ENCODE peak calls at places on chromosomes 2 and 18, in five cellular contexts. Y, J, M, T and Q are unnamed samples.

GRCh38 chr2:111029135-111029927 is 91.4 kb upstream of the BCL2L11 start:
- DNase-seq in Y (no peak), J (no peak), M (no peak), T (no peak), Q (peak; percentile 69)

GRCh38 chr2:30475542-30475941 is 28.5 kb downstream of the LCLAT1 start:
- DNase-seq in Y (no peak), J (no peak), M (no peak), T (no peak), Q (no peak)

GRCh38 chr18:48612917-48613316 is 74.1 kb downstream of the CTIF start:
- DNase-seq in Y (no peak), J (no peak), M (no peak), T (no peak), Q (no peak)

GRCh38 chr2:41791523-41791922 is 256.3 kb upstream of the PKDCC start:
- DNase-seq in Y (no peak), J (peak; percentile 22), M (peak; percentile 20), T (no peak), Q (no peak)

GRCh38 chr2:8378016-8378810 is 303.6 kb upstream of the ID2 start:
- DNase-seq in Y (no peak), J (no peak), M (peak; percentile 79), T (no peak), Q (no peak)

GRCh38 chr18:36177913-36178312 is 9.4 kb upstream of the MOCOS start:
- DNase-seq in Y (no peak), J (no peak), M (no peak), T (no peak), Q (no peak)

GRCh38 chr2:162888641-162889040 is 50.1 kb upstream of the KCNH7 start:
- DNase-seq in Y (no peak), J (no peak), M (no peak), T (no peak), Q (no peak)

GRCh38 chr18:56652802-56653201 is 1.6 kb downstream of the WDR7 start:
- DNase-seq in Y (no peak), J (no peak), M (no peak), T (no peak), Q (no peak)

GRCh38 chr2:36356199-36356989 is 816 bp downstream of the CRIM1 start:
- DNase-seq in Y (peak; percentile 84), J (no peak), M (no peak), T (peak; percentile 48), Q (peak; percentile 91)

GRCh38 chr2:206390181-206390580 is 53.2 kb upstream of the ADAM23 start:
- DNase-seq in Y (no peak), J (no peak), M (no peak), T (no peak), Q (no peak)

GRCh38 chr2:112481528-112482228 is at the start of gene TTL:
- DNase-seq in Y (peak; percentile 78), J (peak; percentile 53), M (peak; percentile 59), T (peak; percentile 68), Q (peak; percentile 82)

GRCh38 chr2:58042486-58042970 is 4.1 kb upstream of the VRK2 start:
- DNase-seq in Y (no peak), J (no peak), M (peak; percentile 95), T (no peak), Q (no peak)

GRCh38 chr2:34747643-34748042 is 1148.5 kb upstream of the FAM98A start:
- DNase-seq in Y (no peak), J (no peak), M (no peak), T (no peak), Q (no peak)

GRCh38 chr2:186599186-186599778 is 9.4 kb downstream of the ITGAV start:
- DNase-seq in Y (no peak), J (no peak), M (no peak), T (no peak), Q (no peak)

GRCh38 chr18:73407506-73407905 is 539.7 kb upstream of the NETO1 start:
- DNase-seq in Y (no peak), J (no peak), M (no peak), T (no peak), Q (no peak)

GRCh38 chr18:58315739-58316215 is 271.8 kb downstream of the NEDD4L start:
- DNase-seq in Y (no peak), J (no peak), M (peak; percentile 93), T (no peak), Q (peak; percentile 46)

GRCh38 chr2:26685943-26686839 is 6.3 kb upstream of the KCNK3 start:
- DNase-seq in Y (no peak), J (no peak), M (no peak), T (no peak), Q (no peak)

GRCh38 chr2:176891857-176892256 is 320.7 kb upstream of the HNRNPA3 start:
- DNase-seq in Y (no peak), J (no peak), M (no peak), T (no peak), Q (no peak)

GRCh38 chr2:181077128-181077709 is 96.8 kb downstream of the UBE2E3 start:
- DNase-seq in Y (no peak), J (no peak), M (peak; percentile 60), T (no peak), Q (no peak)

GRCh38 chr2:232330068-232330999 is 48.2 kb upstream of the ALPP start:
- DNase-seq in Y (peak; percentile 41), J (no peak), M (no peak), T (no peak), Q (no peak)

GRCh38 chr2:28538134-28538533 is 42.3 kb downstream of the PLB1 start:
- DNase-seq in Y (no peak), J (no peak), M (no peak), T (no peak), Q (no peak)

GRCh38 chr2:234293973-234294372 is 202.9 kb downstream of the ARL4C start:
- DNase-seq in Y (no peak), J (no peak), M (no peak), T (no peak), Q (no peak)

GRCh38 chr18:77376043-77376732 is 126.5 kb downstream of the GALR1 start:
- DNase-seq in Y (no peak), J (no peak), M (no peak), T (no peak), Q (no peak)

GRCh38 chr2:143768991-143769390 is 639.8 kb downstream of the ARHGAP15 start:
- DNase-seq in Y (no peak), J (no peak), M (no peak), T (no peak), Q (no peak)

GRCh38 chr18:50602466-50602865 is 42.6 kb downstream of the MAPK4 start:
- DNase-seq in Y (no peak), J (no peak), M (no peak), T (no peak), Q (no peak)

GRCh38 chr2:98013407-98014042 is 17.8 kb upstream of the TMEM131 start:
- DNase-seq in Y (no peak), J (no peak), M (peak; percentile 71), T (no peak), Q (no peak)

GRCh38 chr2:10221976-10222870 is 80.5 kb upstream of the HPCAL1 start:
- DNase-seq in Y (no peak), J (no peak), M (no peak), T (no peak), Q (no peak)

GRCh38 chr18:12066910-12067511 is 26.6 kb upstream of the ANKRD62 start:
- DNase-seq in Y (no peak), J (no peak), M (no peak), T (no peak), Q (peak; percentile 74)

GRCh38 chr2:57180042-57180567 is 866.5 kb upstream of the VRK2 start:
- DNase-seq in Y (no peak), J (no peak), M (no peak), T (no peak), Q (no peak)

GRCh38 chr2:146068051-146068450 is 1548.1 kb upstream of the ZEB2 start:
- DNase-seq in Y (no peak), J (no peak), M (no peak), T (no peak), Q (no peak)

GRCh38 chr2:95005726-95006125 is 19.8 kb upstream of the MAL start:
- DNase-seq in Y (no peak), J (no peak), M (no peak), T (no peak), Q (no peak)

GRCh38 chr2:119254601-119255080 is 31.0 kb downstream of the STEAP3 start:
- DNase-seq in Y (no peak), J (no peak), M (no peak), T (no peak), Q (peak; percentile 17)

GRCh38 chr2:149661844-149662243 is 74.3 kb upstream of the MMADHC start:
- DNase-seq in Y (no peak), J (no peak), M (no peak), T (no peak), Q (peak; percentile 30)

GRCh38 chr2:120536141-120536540 is 190.2 kb downstream of the INHBB start:
- DNase-seq in Y (no peak), J (no peak), M (no peak), T (no peak), Q (no peak)

GRCh38 chr2:7595181-7595580 is 678.0 kb downstream of the RNF144A start:
- DNase-seq in Y (no peak), J (no peak), M (no peak), T (no peak), Q (no peak)

GRCh38 chr18:35155403-35156117 is 85.3 kb upstream of the ZNF397 start:
- DNase-seq in Y (no peak), J (no peak), M (peak; percentile 47), T (no peak), Q (no peak)

GRCh38 chr2:71578665-71579371 is 125.5 kb downstream of the DYSF start:
- DNase-seq in Y (peak; percentile 82), J (peak; percentile 63), M (no peak), T (no peak), Q (no peak)
- TF ChIP-seq EP300 in Y (no peak), J (peak; percentile 87), M (no peak), T (no peak), Q (no peak)

GRCh38 chr18:23424616-23425015 is 28.5 kb upstream of the RIOK3 start:
- DNase-seq in Y (no peak), J (no peak), M (no peak), T (no peak), Q (no peak)

GRCh38 chr18:23421277-23421676 is 31.8 kb upstream of the RIOK3 start:
- DNase-seq in Y (no peak), J (no peak), M (peak; percentile 25), T (no peak), Q (no peak)

GRCh38 chr18:23428821-23429220 is 24.3 kb upstream of the RIOK3 start:
- DNase-seq in Y (no peak), J (no peak), M (no peak), T (no peak), Q (no peak)

GRCh38 chr18:23422751-23423418 is 30.2 kb upstream of the RIOK3 start:
- DNase-seq in Y (peak; percentile 73), J (no peak), M (peak; percentile 66), T (no peak), Q (no peak)
- TF ChIP-seq EP300 in Y (no peak), J (no peak), M (no peak), T (no peak), Q (peak; percentile 40)

DNA sequence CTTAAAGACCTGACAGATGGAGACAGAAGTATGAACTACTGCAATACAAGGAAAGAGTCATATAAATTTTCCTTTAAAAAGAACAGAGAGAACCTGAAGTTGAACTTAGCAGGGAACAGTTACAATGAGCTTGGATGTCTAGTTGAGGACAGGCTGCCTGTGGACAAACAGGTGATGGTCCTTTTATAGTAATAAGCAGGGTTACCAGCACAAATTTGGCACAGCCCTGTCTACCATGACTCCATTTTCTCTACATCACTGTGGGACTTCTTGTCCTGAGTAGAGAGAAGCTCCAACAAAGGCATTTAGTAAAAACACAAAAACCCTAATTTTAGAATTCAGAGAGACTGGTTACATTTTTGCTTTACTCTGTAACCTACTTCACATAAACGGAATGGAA is 448.1 kb downstream of the PLCL1 start:
- DNase-seq in Y (no peak), J (no peak), M (no peak), T (no peak), Q (no peak)
- TF ChIP-seq EP300 in Y (no peak), J (no peak), M (no peak), T (no peak), Q (no peak)

GRCh38 chr18:45755936-45756335 is 32.0 kb downstream of the SLC14A1 start:
- DNase-seq in Y (no peak), J (peak; percentile 47), M (no peak), T (peak; percentile 24), Q (peak; percentile 33)
- TF ChIP-seq EP300 in Y (no peak), J (peak; percentile 31), M (no peak), T (no peak), Q (peak; percentile 38)